ENCODE peak calls at places on chromosomes 6 and 20, in four cellular contexts. L is K562, D is WTC11, U is GM12878. T is an unnamed sample.

GRCh38 chr20:53087034-53087777 is 115.0 kb downstream of the TSHZ2 start:
- DNase-seq in L (no peak), D (no peak), U (no peak), T (no peak)

GRCh38 chr6:1321715-1322114 is 9.8 kb downstream of the FOXQ1 start:
- DNase-seq in L (no peak), D (no peak), U (no peak), T (no peak)

GRCh38 chr20:3889489-3890409 is 562 bp downstream of the PANK2 start:
- DNase-seq in L (peak), D (peak), U (no peak), T (peak)

GRCh38 chr6:66328181-66328580 is 621.2 kb upstream of the EYS start:
- DNase-seq in L (no peak), D (no peak), U (no peak), T (no peak)

GRCh38 chr6:14464049-14464448 is 346.5 kb downstream of the CD83 start:
- DNase-seq in L (peak), D (no peak), U (no peak), T (no peak)

GRCh38 chr6:132140150-132140549 is 189.0 kb upstream of the CCN2 start:
- DNase-seq in L (no peak), D (no peak), U (no peak), T (no peak)

GRCh38 chr20:2108987-2109386 is 7.4 kb downstream of the STK35 start:
- DNase-seq in L (no peak), D (no peak), U (no peak), T (no peak)

GRCh38 chr6:89353118-89353556 is 615 bp upstream of the UBE2J1 start:
- DNase-seq in L (no peak), D (no peak), U (no peak), T (no peak)

GRCh38 chr6:131063028-131063763 is at the start of gene EPB41L2:
- DNase-seq in L (peak), D (peak), U (peak), T (peak)

GRCh38 chr6:154529957-154530356 is 19.5 kb upstream of the CNKSR3 start:
- DNase-seq in L (no peak), D (no peak), U (no peak), T (no peak)

GRCh38 chr20:50388733-50389436 is 121.3 kb upstream of the PTPN1 start:
- DNase-seq in L (no peak), D (no peak), U (no peak), T (no peak)

GRCh38 chr6:37222125-37222967 is 35.2 kb upstream of the TBC1D22B start:
- DNase-seq in L (peak), D (peak), U (peak), T (peak)

GRCh38 chr20:1313236-1313964 is 15.5 kb downstream of the SDCBP2 start:
- DNase-seq in L (peak), D (peak), U (no peak), T (peak)

GRCh38 chr6:113361014-113361645 is 496.0 kb upstream of the MARCKS start:
- DNase-seq in L (no peak), D (no peak), U (no peak), T (no peak)

DNA sequence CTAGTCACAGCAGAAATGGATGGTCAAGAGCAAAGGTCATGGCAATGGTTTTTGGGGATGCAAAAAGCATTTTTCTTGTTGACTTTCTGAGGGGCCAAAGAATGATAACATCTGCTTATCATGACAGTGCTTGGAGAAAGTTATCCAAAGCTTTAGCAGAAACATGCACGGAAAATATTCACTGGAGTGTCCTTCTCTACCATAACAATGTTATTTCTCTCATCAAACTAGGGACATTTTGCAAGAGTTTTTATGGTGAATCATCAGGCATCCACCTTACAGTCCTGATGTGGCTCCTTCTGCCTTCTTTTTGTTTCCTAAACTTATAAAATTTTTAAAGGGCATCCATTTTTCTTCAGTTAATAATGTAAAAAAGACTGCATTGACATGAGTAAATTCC is 302.3 kb downstream of the HIVEP2 start:
- DNase-seq in L (no peak), D (no peak), U (no peak), T (no peak)
- TF ChIP-seq USF1 in L (no peak), D (no peak), U (no peak), T (no peak)

DNA sequence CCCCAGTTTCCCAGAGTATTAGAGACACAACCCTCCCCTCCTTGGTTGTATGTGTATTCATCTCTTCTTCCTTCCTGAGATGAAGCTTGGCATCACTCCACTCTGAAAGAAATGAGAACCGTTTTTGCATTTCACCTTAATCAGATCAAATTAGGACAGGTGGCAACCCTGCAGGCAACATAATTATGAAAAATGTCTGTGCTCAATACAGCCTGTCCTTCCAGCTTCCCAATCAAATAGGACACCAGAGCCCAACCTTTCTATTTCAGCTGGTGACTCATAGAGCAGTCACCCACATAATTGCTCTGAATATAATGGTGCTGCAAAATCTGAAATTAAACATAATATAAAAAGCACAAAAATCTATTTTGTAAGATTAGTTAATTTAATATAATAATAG is 310.2 kb upstream of the AGPAT4 start:
- DNase-seq in L (no peak), D (no peak), U (no peak), T (peak)
- TF ChIP-seq USF1 in L (no peak), D (no peak), U (no peak), T (no peak)

GRCh38 chr6:22789315-22789714 is 219.9 kb downstream of the HDGFL1 start:
- DNase-seq in L (no peak), D (no peak), U (no peak), T (no peak)

GRCh38 chr6:22785036-22785435 is 215.7 kb downstream of the HDGFL1 start:
- DNase-seq in L (no peak), D (no peak), U (no peak), T (peak)

GRCh38 chr6:22783921-22784320 is 214.6 kb downstream of the HDGFL1 start:
- DNase-seq in L (no peak), D (no peak), U (no peak), T (no peak)

GRCh38 chr6:22788038-22788437 is 218.7 kb downstream of the HDGFL1 start:
- DNase-seq in L (no peak), D (no peak), U (no peak), T (no peak)

DNA sequence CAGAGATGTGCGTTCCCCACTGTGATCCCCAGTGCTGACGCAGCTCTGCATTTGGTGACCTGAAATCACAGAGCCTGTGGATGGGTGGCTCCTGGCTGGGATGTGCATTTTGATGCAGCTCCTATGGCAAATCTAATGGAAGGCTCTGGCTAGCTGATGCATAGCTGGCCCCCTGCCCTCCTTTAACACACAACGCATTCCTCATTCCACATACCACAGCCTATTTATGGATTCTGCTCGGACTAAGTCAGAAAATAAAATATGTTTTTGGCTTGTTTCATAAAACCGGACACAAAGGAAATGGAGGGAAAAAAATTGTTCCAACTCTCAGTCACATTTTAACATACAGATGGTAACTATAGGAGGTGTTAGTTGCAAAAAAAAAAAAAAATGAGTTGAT is 215.2 kb downstream of the HDGFL1 start:
- DNase-seq in L (no peak), D (no peak), U (no peak), T (no peak)
- TF ChIP-seq USF1 in L (no peak), D (no peak), U (no peak), T (no peak)

GRCh38 chr6:161037873-161038228 is 46.3 kb downstream of the MAP3K4 start:
- DNase-seq in L (no peak), D (no peak), U (no peak), T (no peak)
- TF ChIP-seq USF1 in L (no peak), D (no peak), U (no peak), T (no peak)

GRCh38 chr20:6704132-6704861 is 63.2 kb upstream of the BMP2 start:
- DNase-seq in L (no peak), D (no peak), U (no peak), T (no peak)

GRCh38 chr20:6703047-6703446 is 64.4 kb upstream of the BMP2 start:
- DNase-seq in L (no peak), D (no peak), U (no peak), T (no peak)

GRCh38 chr20:6705920-6706500 is 61.5 kb upstream of the BMP2 start:
- DNase-seq in L (no peak), D (no peak), U (no peak), T (no peak)

GRCh38 chr20:6707231-6707870 is 60.1 kb upstream of the BMP2 start:
- DNase-seq in L (no peak), D (no peak), U (no peak), T (no peak)

DNA sequence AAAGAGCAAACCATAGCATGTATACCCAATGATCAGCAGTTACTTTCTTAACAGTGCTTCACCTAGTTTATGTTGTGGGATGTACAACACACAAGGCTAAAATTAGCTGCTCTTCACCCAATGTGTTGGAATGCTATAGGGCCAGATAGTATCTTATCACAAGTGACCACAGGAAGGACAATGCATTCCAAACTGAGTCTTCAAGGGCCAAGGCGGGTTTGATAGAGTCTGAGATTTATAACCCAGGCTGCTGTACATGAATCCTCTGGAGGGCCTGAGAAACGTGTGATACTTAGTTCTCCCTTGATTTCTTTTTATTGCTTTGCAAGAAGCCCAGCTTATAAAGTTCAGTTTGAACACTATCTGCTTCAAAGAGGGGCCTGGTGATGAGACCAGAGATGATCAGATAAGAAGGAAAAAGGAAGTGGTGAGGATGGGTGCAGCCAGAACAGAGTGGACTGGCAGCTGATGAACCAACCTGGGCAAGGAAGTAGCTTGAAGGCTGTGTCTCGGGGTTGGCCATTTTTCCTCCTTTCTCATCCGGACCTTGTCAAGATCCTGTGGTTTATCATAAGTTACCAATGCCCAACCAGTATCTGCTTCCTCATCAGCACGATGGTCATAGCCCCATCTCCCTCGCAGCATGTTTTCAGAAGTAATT is 62.2 kb upstream of the BMP2 start:
- DNase-seq in L (no peak), D (no peak), U (no peak), T (no peak)
- TF ChIP-seq USF1 in L (no peak), D (no peak), U (no peak), T (no peak)

GRCh38 chr6:44974511-44974910 is 353.6 kb upstream of the RUNX2 start:
- DNase-seq in L (no peak), D (no peak), U (no peak), T (no peak)

GRCh38 chr6:44972710-44973109 is 355.4 kb upstream of the RUNX2 start:
- DNase-seq in L (no peak), D (no peak), U (no peak), T (no peak)

GRCh38 chr6:44966449-44967091 is 361.6 kb upstream of the RUNX2 start:
- DNase-seq in L (peak), D (no peak), U (no peak), T (no peak)

GRCh38 chr6:44967481-44967880 is 360.6 kb upstream of the RUNX2 start:
- DNase-seq in L (no peak), D (no peak), U (no peak), T (no peak)

GRCh38 chr6:44969446-44970175 is 358.5 kb upstream of the RUNX2 start:
- DNase-seq in L (no peak), D (no peak), U (no peak), T (no peak)
- TF ChIP-seq USF1 in L (no peak), D (no peak), U (no peak), T (no peak)

T was measured in SK-N-SH.